ENCODE peak calls at places on chromosome 3, in six cellular contexts. A, B, U, E, D and K are unnamed samples.

GRCh38 chr3:179860275-179861107 is 176.2 kb downstream of the PEX5L start:
- DNase-seq in A (no peak), B (no peak), U (no peak), E (no peak), D (no peak), K (no peak)

GRCh38 chr3:25041871-25042584 is 386.0 kb upstream of the RARB start:
- DNase-seq in A (no peak), B (no peak), U (peak; percentile 4), E (no peak), D (no peak), K (no peak)

GRCh38 chr3:55481067-55481917 is 5.8 kb downstream of the WNT5A start:
- DNase-seq in A (no peak), B (no peak), U (peak; percentile 83), E (peak; percentile 48), D (no peak), K (no peak)

GRCh38 chr3:141414141-141414689 is 45.9 kb downstream of the ZBTB38 start:
- DNase-seq in A (no peak), B (no peak), U (no peak), E (no peak), D (no peak), K (no peak)

GRCh38 chr3:27686642-27687041 is 35.5 kb downstream of the EOMES start:
- DNase-seq in A (no peak), B (no peak), U (no peak), E (no peak), D (no peak), K (no peak)

GRCh38 chr3:14441240-14441919 is 39.0 kb downstream of the SLC6A6 start:
- DNase-seq in A (no peak), B (no peak), U (no peak), E (no peak), D (no peak), K (no peak)

GRCh38 chr3:57006048-57006709 is 54.3 kb upstream of the SPATA12 start:
- DNase-seq in A (no peak), B (no peak), U (no peak), E (peak; percentile 23), D (no peak), K (no peak)

GRCh38 chr3:177813322-177813721 is 616.0 kb upstream of the TBL1XR1 start:
- DNase-seq in A (peak; percentile 23), B (no peak), U (no peak), E (no peak), D (no peak), K (no peak)

GRCh38 chr3:119944091-119944490 is 150.2 kb downstream of the GSK3B start:
- DNase-seq in A (no peak), B (no peak), U (no peak), E (no peak), D (no peak), K (no peak)

GRCh38 chr3:143363276-143363675 is 243.7 kb downstream of the CHST2 start:
- DNase-seq in A (no peak), B (no peak), U (no peak), E (no peak), D (no peak), K (no peak)

GRCh38 chr3:51961011-51961410 is 5.8 kb downstream of the GPR62 start:
- DNase-seq in A (no peak), B (no peak), U (no peak), E (no peak), D (no peak), K (no peak)

GRCh38 chr3:32782417-32782816 is 35.4 kb upstream of the TRIM71 start:
- DNase-seq in A (no peak), B (no peak), U (no peak), E (no peak), D (no peak), K (no peak)

GRCh38 chr3:37054370-37054769 is 61.1 kb downstream of the MLH1 start:
- DNase-seq in A (no peak), B (peak; percentile 7), U (no peak), E (no peak), D (no peak), K (no peak)

GRCh38 chr3:44862221-44862637 is 517 bp downstream of the TMEM42 start:
- DNase-seq in A (peak; percentile 9), B (no peak), U (no peak), E (peak; percentile 63), D (no peak), K (peak; percentile 10)

GRCh38 chr3:86934851-86935250 is 56.1 kb downstream of the VGLL3 start:
- DNase-seq in A (no peak), B (no peak), U (no peak), E (no peak), D (no peak), K (no peak)

GRCh38 chr3:141243295-141243707 is 11.7 kb downstream of the PXYLP1 start:
- DNase-seq in A (no peak), B (no peak), U (no peak), E (no peak), D (peak; percentile 46), K (no peak)

GRCh38 chr3:192835818-192836468 is 81.7 kb downstream of the MB21D2 start:
- DNase-seq in A (no peak), B (no peak), U (no peak), E (no peak), D (no peak), K (no peak)

GRCh38 chr3:14839236-14839635 is 20.5 kb downstream of the FGD5 start:
- DNase-seq in A (no peak), B (no peak), U (peak; percentile 54), E (peak; percentile 55), D (no peak), K (no peak)

GRCh38 chr3:11768604-11769003 is 78.1 kb downstream of the TAMM41 start:
- DNase-seq in A (no peak), B (no peak), U (no peak), E (no peak), D (no peak), K (no peak)

GRCh38 chr3:20111836-20112235 is 71.6 kb downstream of the KAT2B start:
- DNase-seq in A (no peak), B (peak; percentile 20), U (no peak), E (peak; percentile 22), D (no peak), K (no peak)

GRCh38 chr3:167700046-167700445 is 34.6 kb downstream of the PDCD10 start:
- DNase-seq in A (no peak), B (no peak), U (no peak), E (no peak), D (no peak), K (no peak)

GRCh38 chr3:4245671-4246070 is 57.5 kb upstream of the SETMAR start:
- DNase-seq in A (peak; percentile 15), B (no peak), U (no peak), E (peak; percentile 60), D (no peak), K (no peak)

GRCh38 chr3:138367912-138368311 is 19.5 kb downstream of the MRAS start:
- DNase-seq in A (no peak), B (no peak), U (no peak), E (no peak), D (peak; percentile 42), K (no peak)

GRCh38 chr3:181316481-181316880 is 326.9 kb upstream of the DNAJC19 start:
- DNase-seq in A (no peak), B (no peak), U (no peak), E (peak; percentile 55), D (no peak), K (no peak)

GRCh38 chr3:112005091-112005672 is 6.5 kb downstream of the TAGLN3 start:
- DNase-seq in A (no peak), B (no peak), U (no peak), E (no peak), D (no peak), K (no peak)

GRCh38 chr3:139607981-139608380 is 68.4 kb upstream of the RBP1 start:
- DNase-seq in A (no peak), B (no peak), U (no peak), E (peak; percentile 29), D (no peak), K (no peak)

GRCh38 chr3:40137586-40138295 is 171.8 kb upstream of the EIF1B start:
- DNase-seq in A (no peak), B (peak; percentile 20), U (no peak), E (no peak), D (no peak), K (no peak)

GRCh38 chr3:51734572-51734907 is 27.7 kb downstream of the GRM2 start:
- DNase-seq in A (no peak), B (no peak), U (no peak), E (peak; percentile 32), D (no peak), K (no peak)

GRCh38 chr3:47661121-47661752 is 82.6 kb upstream of the CSPG5 start:
- DNase-seq in A (no peak), B (no peak), U (peak; percentile 17), E (no peak), D (no peak), K (no peak)

GRCh38 chr3:194323785-194324735 is 27.1 kb downstream of the CPN2 start:
- DNase-seq in A (peak; percentile 59), B (peak; percentile 80), U (peak; percentile 83), E (peak; percentile 31), D (peak; percentile 79), K (peak; percentile 39)
- TF ChIP-seq POLR2AphosphoS5 in A (no peak), B (no peak), U (peak; percentile 21), E (no peak), D (peak; percentile 41), K (no peak)

DNA sequence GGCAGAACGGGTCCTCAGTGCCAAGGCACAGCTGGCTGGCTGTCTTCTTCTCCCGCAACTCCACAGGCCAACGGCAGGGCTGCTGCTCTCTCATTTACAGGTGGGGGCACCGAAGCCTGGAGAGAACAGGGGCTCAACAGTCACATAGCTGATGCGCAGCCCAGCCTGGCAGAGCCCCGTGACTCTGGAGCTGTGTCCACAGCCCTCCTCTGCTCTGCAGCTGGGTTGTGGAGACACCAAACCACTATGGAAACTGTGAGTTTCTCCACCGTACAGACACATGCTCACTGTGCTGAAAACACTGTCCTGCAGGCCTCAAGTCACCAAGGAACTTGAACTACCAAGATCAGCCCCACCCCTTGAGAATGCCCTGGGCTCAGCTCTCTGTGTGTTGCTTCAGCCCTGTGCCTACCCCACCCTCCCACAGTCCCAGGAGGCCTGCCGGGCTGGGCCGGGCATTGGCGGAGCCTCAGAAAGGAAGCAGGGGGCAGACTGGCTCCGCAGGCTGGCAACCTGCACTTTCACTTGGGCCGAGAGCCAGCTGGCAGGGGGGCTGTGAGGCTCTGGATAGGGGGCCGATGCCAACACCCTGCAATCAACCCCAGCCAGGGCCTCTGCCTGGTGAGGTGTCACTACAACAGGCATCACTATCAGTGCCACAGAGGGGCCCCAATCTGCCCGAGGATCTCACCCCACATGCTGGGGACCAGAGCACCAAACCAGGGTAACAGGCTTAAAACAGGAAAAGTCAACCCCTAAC is 113.7 kb upstream of the RPL32 start:
- DNase-seq in A (no peak), B (no peak), U (peak; percentile 88), E (no peak), D (no peak), K (peak; percentile 87)
- TF ChIP-seq CTCF in A (no peak), B (no peak), U (no peak), E (no peak), D (no peak), K (no peak)

DNA sequence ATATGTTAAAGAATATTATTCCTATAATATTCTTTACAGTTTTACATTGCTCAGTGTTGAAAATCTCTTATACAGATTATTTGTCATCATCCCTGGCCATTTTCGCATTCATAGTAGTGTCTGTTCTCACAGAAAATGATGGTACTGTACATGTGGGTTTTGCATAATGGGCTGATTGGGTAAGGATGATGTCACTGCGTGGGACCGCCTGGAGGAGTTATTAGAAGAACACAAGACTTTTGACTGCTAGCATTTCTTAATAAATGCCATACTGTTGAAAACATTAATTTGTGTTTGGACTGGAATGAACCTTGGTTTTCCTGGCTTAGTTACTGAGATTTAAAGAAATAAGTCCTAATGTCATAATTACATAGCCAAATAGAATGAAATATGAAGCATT is 20.3 kb downstream of the LRCH3 start:
- DNase-seq in A (no peak), B (no peak), U (peak; percentile 27), E (no peak), D (peak; percentile 17), K (peak; percentile 23)
- TF ChIP-seq REST in A (no peak), B (no peak), U (no peak), E (no peak), D (no peak), K (no peak)

GRCh38 chr3:184687363-184688049 is 24.4 kb downstream of the MAGEF1 start:
- DNase-seq in A (no peak), B (no peak), U (peak; percentile 42), E (no peak), D (no peak), K (no peak)
- TF ChIP-seq POLR2AphosphoS5 in A (no peak), B (no peak), U (no peak), E (no peak), D (no peak), K (no peak)